ENCODE peak calls at places on chromosomes 3 and 15, in six cellular contexts. Z is tibial artery; O is fibroblast of lung; F is CD8-positive, alpha-beta T cell; K is breast epithelium; M is IMR-90. T is an unnamed sample.

GRCh38 chr3:55333923-55334322 is 153.2 kb downstream of the WNT5A start:
- DNase-seq in Z (no peak), O (peak; percentile 29), F (no peak), K (no peak), M (peak; percentile 84), T (no peak)

GRCh38 chr3:188881954-188882641 is 289.7 kb upstream of the TPRG1 start:
- DNase-seq in Z (no peak), O (peak; percentile 91), F (no peak), K (no peak), M (peak; percentile 95), T (no peak)

GRCh38 chr3:197421021-197421420 is 122.6 kb upstream of the DLG1 start:
- DNase-seq in Z (no peak), O (no peak), F (no peak), K (no peak), M (no peak), T (no peak)

GRCh38 chr15:89937365-89938355 is 24.9 kb upstream of the ARPIN start:
- DNase-seq in Z (no peak), O (no peak), F (no peak), K (no peak), M (no peak), T (no peak)

GRCh38 chr3:178623666-178624255 is 87.5 kb downstream of the KCNMB2 start:
- DNase-seq in Z (no peak), O (peak; percentile 18), F (no peak), K (no peak), M (no peak), T (no peak)

GRCh38 chr3:54877675-54878544 is 49.9 kb downstream of the LRTM1 start:
- DNase-seq in Z (no peak), O (peak; percentile 36), F (no peak), K (no peak), M (no peak), T (no peak)

GRCh38 chr15:93087825-93088199 is 1.2 kb downstream of the RGMA start:
- DNase-seq in Z (peak; percentile 76), O (peak; percentile 62), F (peak; percentile 56), K (peak; percentile 66), M (peak; percentile 5), T (no peak)

GRCh38 chr15:74789741-74790079 is 7.8 kb downstream of the CSK start:
- DNase-seq in Z (no peak), O (no peak), F (no peak), K (no peak), M (no peak), T (no peak)

GRCh38 chr3:122391674-122392446 is 7.9 kb downstream of the FAM162A start:
- DNase-seq in Z (no peak), O (no peak), F (no peak), K (no peak), M (peak; percentile 5), T (no peak)

GRCh38 chr15:62498711-62499110 is 333.6 kb upstream of the C2CD4B start:
- DNase-seq in Z (no peak), O (no peak), F (no peak), K (no peak), M (no peak), T (no peak)

GRCh38 chr15:83516935-83517334 is 69.8 kb downstream of the SH3GL3 start:
- DNase-seq in Z (no peak), O (peak; percentile 12), F (no peak), K (no peak), M (peak; percentile 13), T (no peak)

GRCh38 chr15:29097971-29098370 is 171.7 kb downstream of the NSMCE3 start:
- DNase-seq in Z (no peak), O (no peak), F (no peak), K (no peak), M (no peak), T (no peak)

GRCh38 chr3:102400142-102400541 is 34.7 kb upstream of the ZPLD1 start:
- DNase-seq in Z (no peak), O (peak; percentile 8), F (no peak), K (no peak), M (peak; percentile 71), T (no peak)

GRCh38 chr15:96047255-96047931 is 283.1 kb upstream of the NR2F2 start:
- DNase-seq in Z (no peak), O (peak; percentile 93), F (no peak), K (no peak), M (peak; percentile 98), T (no peak)

GRCh38 chr3:2354702-2355101 is 256.0 kb downstream of the CNTN4 start:
- DNase-seq in Z (peak; percentile 22), O (peak; percentile 1), F (no peak), K (no peak), M (no peak), T (no peak)

GRCh38 chr3:160343132-160343531 is 55.9 kb downstream of the IFT80 start:
- DNase-seq in Z (no peak), O (peak; percentile 49), F (no peak), K (no peak), M (peak; percentile 49), T (no peak)

GRCh38 chr15:46280753-46281521 is 646.1 kb downstream of the SQOR start:
- DNase-seq in Z (no peak), O (no peak), F (no peak), K (no peak), M (no peak), T (no peak)

GRCh38 chr3:52286777-52287110 is 884 bp upstream of the GLYCTK start:
- DNase-seq in Z (peak; percentile 56), O (no peak), F (no peak), K (no peak), M (no peak), T (peak; percentile 69)

GRCh38 chr3:100108464-100109079 is 5.7 kb downstream of the FILIP1L start:
- DNase-seq in Z (no peak), O (no peak), F (no peak), K (no peak), M (no peak), T (no peak)

GRCh38 chr15:95284933-95285401 is 1045.5 kb upstream of the NR2F2 start:
- DNase-seq in Z (no peak), O (peak; percentile 89), F (no peak), K (no peak), M (peak; percentile 70), T (no peak)

GRCh38 chr3:153357436-153357835 is 195.4 kb downstream of the RAP2B start:
- DNase-seq in Z (no peak), O (no peak), F (no peak), K (no peak), M (no peak), T (no peak)

GRCh38 chr15:42137461-42138261 is 18.8 kb downstream of the PLA2G4F start:
- DNase-seq in Z (no peak), O (peak; percentile 65), F (no peak), K (no peak), M (peak; percentile 50), T (no peak)

GRCh38 chr15:59622289-59622688 is 10.7 kb downstream of the GCNT3 start:
- DNase-seq in Z (no peak), O (peak; percentile 27), F (no peak), K (no peak), M (peak; percentile 34), T (no peak)

GRCh38 chr15:91865903-91866302 is 12.4 kb downstream of the SLCO3A1 start:
- DNase-seq in Z (no peak), O (no peak), F (no peak), K (no peak), M (peak; percentile 40), T (no peak)

GRCh38 chr3:99348451-99348850 is 289.9 kb upstream of the COL8A1 start:
- DNase-seq in Z (no peak), O (no peak), F (no peak), K (no peak), M (no peak), T (no peak)

GRCh38 chr15:32718822-32719716 is 1.3 kb downstream of the GREM1 start:
- DNase-seq in Z (no peak), O (peak; percentile 26), F (no peak), K (no peak), M (no peak), T (no peak)

GRCh38 chr3:192879346-192880031 is 38.2 kb downstream of the MB21D2 start:
- DNase-seq in Z (no peak), O (peak; percentile 71), F (no peak), K (peak; percentile 91), M (peak; percentile 96), T (no peak)

GRCh38 chr3:139388961-139389551 is 391 bp downstream of the COPB2 start:
- DNase-seq in Z (no peak), O (no peak), F (peak; percentile 44), K (no peak), M (no peak), T (no peak)

GRCh38 chr3:122680381-122681293 is at the start of gene PARP14:
- DNase-seq in Z (peak; percentile 53), O (peak; percentile 78), F (peak; percentile 59), K (peak; percentile 63), M (peak; percentile 68), T (peak; percentile 81)

GRCh38 chr3:52310861-52311566 is 5.1 kb upstream of the DNAH1 start:
- DNase-seq in Z (no peak), O (no peak), F (peak; percentile 83), K (no peak), M (peak; percentile 12), T (no peak)

GRCh38 chr3:82376883-82377282 is 615.4 kb upstream of the GBE1 start:
- DNase-seq in Z (no peak), O (no peak), F (no peak), K (no peak), M (no peak), T (no peak)

GRCh38 chr3:187739125-187739560 is 6.1 kb downstream of the BCL6 start:
- DNase-seq in Z (no peak), O (no peak), F (no peak), K (no peak), M (no peak), T (peak; percentile 86)

GRCh38 chr3:155423526-155423925 is 130.0 kb upstream of the STRIT1 start:
- DNase-seq in Z (no peak), O (no peak), F (no peak), K (no peak), M (no peak), T (no peak)

GRCh38 chr3:119279101-119279554 is 15.1 kb upstream of the ARHGAP31 start:
- DNase-seq in Z (peak; percentile 58), O (no peak), F (no peak), K (no peak), M (no peak), T (no peak)

GRCh38 chr3:11810276-11810675 is 36.4 kb downstream of the TAMM41 start:
- DNase-seq in Z (no peak), O (peak; percentile 90), F (no peak), K (no peak), M (peak; percentile 94), T (no peak)
- H3K27ac ChIP-seq in Z (no peak overlapping the region), O (no peak overlapping the region), F (no peak overlapping the region), K (peak overlapping the region; percentile 68), M (peak overlapping the region; percentile 98), T (no peak overlapping the region)

DNA sequence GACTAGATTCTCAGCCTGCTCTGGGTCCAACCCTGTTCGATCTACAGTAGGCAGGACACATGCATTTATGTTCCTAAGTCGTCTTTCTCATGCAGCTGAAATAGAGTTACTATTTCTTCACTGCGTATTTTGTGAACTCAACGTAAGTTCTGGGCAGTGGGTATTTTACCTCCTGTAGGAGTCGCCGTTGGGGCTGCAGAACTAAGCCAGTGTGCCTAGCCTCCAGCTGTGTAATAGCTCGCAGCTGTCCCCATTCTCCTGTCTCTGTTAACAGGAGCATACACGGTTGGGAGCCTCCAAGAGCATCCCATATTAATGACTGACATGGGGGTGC is 58.4 kb upstream of the HRH1 start:
- DNase-seq in Z (no peak), O (peak; percentile 43), F (no peak), K (no peak), M (peak; percentile 23), T (no peak)
- TF ChIP-seq CTCF in Z (no peak), O (peak; percentile 14), F (no peak), K (no peak), M (peak; percentile 21), T (no peak)

GRCh38 chr3:87855626-87856025 is 203.2 kb downstream of the CGGBP1 start:
- DNase-seq in Z (no peak), O (no peak), F (no peak), K (no peak), M (no peak), T (no peak)
- H3K27ac ChIP-seq in Z (no peak overlapping the region), O (no peak overlapping the region), F (no peak overlapping the region), K (no peak overlapping the region), M (no peak overlapping the region), T (no peak overlapping the region)

GRCh38 chr15:48963524-48964113 is at the start of gene SHC4:
- DNase-seq in Z (peak; percentile 65), O (peak; percentile 90), F (no peak), K (no peak), M (peak; percentile 86), T (no peak)
- TF ChIP-seq CTCF in Z (no peak), O (peak; percentile 21), F (no peak), K (no peak), M (peak; percentile 39), T (no peak)